ENCODE peak calls at places on chromosomes 7 and 10, in six cellular contexts. H, A, X, F, I and Y are unnamed samples.

GRCh38 chr10:24969732-24970330 is 17.4 kb upstream of the PRTFDC1 start:
- DNase-seq in I (no peak), F (no peak), A (no peak), X (no peak), H (no peak), Y (no peak)

GRCh38 chr10:19767876-19768275 is 48.4 kb upstream of the PLXDC2 start:
- DNase-seq in X (no peak), H (no peak), A (no peak), I (no peak), F (no peak), Y (no peak)

GRCh38 chr7:19448091-19448490 is 260.7 kb downstream of the POLR1F start:
- DNase-seq in X (no peak), I (no peak), F (no peak), A (no peak), H (no peak), Y (no peak)

GRCh38 chr10:126504051-126504760 is 115.9 kb upstream of the ADAM12 start:
- DNase-seq in I (peak; percentile 16), H (peak; percentile 17), F (peak; percentile 79), X (no peak), A (peak; percentile 30), Y (no peak)

GRCh38 chr10:43905502-43906236 is 257.0 kb upstream of the ZNF32 start:
- DNase-seq in X (no peak), F (peak; percentile 87), H (no peak), I (peak; percentile 70), A (no peak), Y (no peak)

GRCh38 chr7:48033922-48034321 is 1.4 kb upstream of the C7orf57 start:
- DNase-seq in X (no peak), A (no peak), H (no peak), I (no peak), F (no peak), Y (no peak)

GRCh38 chr10:2610946-2611345 is 456.4 kb upstream of the PFKP start:
- DNase-seq in I (no peak), A (no peak), X (no peak), F (no peak), H (no peak), Y (no peak)

GRCh38 chr7:136023134-136023869 is 46.1 kb upstream of the MTPN start:
- DNase-seq in X (no peak), I (no peak), F (no peak), H (no peak), A (no peak), Y (no peak)

GRCh38 chr7:29871787-29872398 is 65.6 kb downstream of the WIPF3 start:
- DNase-seq in I (no peak), F (peak; percentile 92), X (no peak), A (no peak), H (no peak), Y (no peak)

GRCh38 chr7:32513205-32513604 is 17.9 kb downstream of the AVL9 start:
- DNase-seq in I (no peak), A (no peak), F (no peak), X (no peak), H (no peak), Y (no peak)

GRCh38 chr10:62047240-62047897 is 145.9 kb downstream of the ARID5B start:
- DNase-seq in A (no peak), X (no peak), H (no peak), I (no peak), F (no peak), Y (no peak)

GRCh38 chr7:103447073-103447960 is 1.3 kb upstream of the SLC26A5 start:
- DNase-seq in F (peak; percentile 60), I (no peak), H (no peak), A (peak; percentile 34), X (no peak), Y (no peak)

GRCh38 chr7:79451580-79451979 is 1.9 kb downstream of the MAGI2 start:
- DNase-seq in X (no peak), F (no peak), H (no peak), I (no peak), A (peak; percentile 62), Y (no peak)

GRCh38 chr7:525740-526139 is 6.1 kb upstream of the PDGFA start:
- DNase-seq in A (no peak), I (no peak), F (no peak), H (no peak), X (no peak), Y (no peak)

GRCh38 chr7:41928781-41929180 is 225.9 kb upstream of the INHBA start:
- DNase-seq in I (no peak), X (no peak), H (no peak), A (no peak), F (no peak), Y (no peak)

GRCh38 chr10:9819756-9820494 is 1197.7 kb upstream of the CELF2 start:
- DNase-seq in A (no peak), H (no peak), F (no peak), X (no peak), I (no peak), Y (no peak)
- H3K9me3 ChIP-seq in A (peaks cover 28% of the 10 kb centered on the region), H (no peaks in the 10 kb centered on the region), F (no peaks in the 10 kb centered on the region), X (peaks cover 9% of the 10 kb centered on the region), I (peaks cover 16% of the 10 kb centered on the region), Y (no peaks in the 10 kb centered on the region)

GRCh38 chr10:47164126-47164799 is 135.7 kb upstream of the GDF10 start:
- DNase-seq in F (peak; percentile 88), X (no peak), H (no peak), A (peak; percentile 81), I (no peak), Y (no peak)
- H3K27ac ChIP-seq in F (no peak overlapping the region), X (no peak overlapping the region), H (no peak overlapping the region), A (no peak overlapping the region), I (no peak overlapping the region), Y (no peak overlapping the region)

DNA sequence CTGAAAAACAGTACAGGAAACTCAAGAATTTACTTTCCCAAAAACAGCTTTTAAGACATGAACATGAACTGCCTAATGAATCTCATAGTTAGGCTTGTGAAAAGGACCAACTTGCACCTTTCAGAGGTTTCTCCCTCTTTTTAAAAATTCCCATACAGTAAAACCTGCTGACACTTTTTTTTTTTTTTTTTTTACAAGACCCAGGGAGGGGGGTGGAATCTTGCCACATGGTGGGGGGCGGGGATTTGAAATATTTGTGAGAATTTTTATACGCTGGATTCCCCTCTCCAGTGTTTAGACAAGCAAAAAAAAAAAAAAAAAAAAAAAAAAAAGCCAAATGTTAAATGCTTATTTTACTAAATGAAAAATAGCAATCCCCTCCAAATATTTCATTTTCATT is 57.4 kb downstream of the HIBADH start:
- DNase-seq in F (no peak), X (no peak), H (no peak), A (no peak), I (no peak), Y (no peak)
- H3K4me3 ChIP-seq in F (no peak overlapping the region), X (no peak overlapping the region), H (no peak overlapping the region), A (no peak overlapping the region), I (no peak overlapping the region), Y (no peak overlapping the region)

GRCh38 chr10:15459218-15459617 is 88.1 kb upstream of the FAM171A1 start:
- DNase-seq in H (no peak), X (no peak), A (no peak), F (no peak), I (no peak), Y (no peak)
- H3K9me3 ChIP-seq in H (no peaks in the 10 kb centered on the region), X (no peaks in the 10 kb centered on the region), A (no peaks in the 10 kb centered on the region), F (no peaks in the 10 kb centered on the region), I (peaks cover 22% of the 10 kb centered on the region), Y (no peaks in the 10 kb centered on the region)

GRCh38 chr7:91013078-91013477 is 251.2 kb upstream of the FZD1 start:
- DNase-seq in A (no peak), I (no peak), F (no peak), X (no peak), H (no peak), Y (no peak)
- H3K27ac ChIP-seq in A (no peak overlapping the region), I (no peak overlapping the region), F (no peak overlapping the region), X (no peak overlapping the region), H (no peak overlapping the region), Y (no peak overlapping the region)

DNA sequence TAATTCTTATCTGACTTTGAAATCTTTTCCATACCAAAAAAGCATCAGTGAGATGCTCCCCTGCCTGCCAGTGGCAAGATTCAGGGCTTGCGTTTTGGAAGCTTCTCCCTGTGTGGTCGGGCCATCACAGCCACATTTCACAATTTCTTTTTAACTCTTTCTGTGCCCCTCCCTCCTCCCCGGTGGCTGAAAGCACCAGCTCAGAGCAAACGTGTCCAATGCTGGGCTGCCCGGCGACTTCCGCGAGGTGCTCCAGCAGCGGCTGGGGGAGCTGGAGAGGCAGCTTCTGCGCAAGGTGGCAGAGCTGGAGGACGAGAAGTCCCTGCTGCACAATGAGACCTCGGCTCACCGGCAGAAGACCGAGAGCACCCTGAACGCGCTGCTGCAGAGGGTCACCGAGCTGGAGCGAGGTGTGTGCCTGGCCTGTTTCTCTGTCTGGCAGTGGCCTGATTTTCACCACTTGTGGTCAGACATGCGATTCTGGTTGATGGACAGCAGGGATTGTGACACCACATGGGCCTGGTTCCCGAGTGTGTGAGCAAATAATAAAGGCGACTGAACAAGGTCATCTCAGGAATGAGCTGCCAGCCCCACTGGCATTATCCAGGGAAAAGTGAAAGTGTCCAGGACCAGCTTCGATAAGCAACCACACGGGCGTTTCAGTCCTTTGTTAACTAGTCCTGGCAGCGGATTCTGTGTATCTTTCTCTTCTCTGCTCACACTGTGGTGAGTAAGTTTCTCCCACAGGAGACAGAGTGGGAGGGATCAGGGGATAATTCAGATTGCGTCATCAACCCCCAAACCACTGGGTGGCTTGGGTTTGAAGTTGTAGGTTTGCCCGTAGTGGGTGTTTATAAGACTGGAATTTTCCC is 2.6 kb downstream of the NPTX2 start:
- DNase-seq in A (peak; percentile 21), I (peak; percentile 34), X (no peak), H (no peak), F (peak; percentile 75), Y (no peak)
- H3K4me3 ChIP-seq in A (no peak overlapping the region), I (peak overlapping the region; percentile 61), X (no peak overlapping the region), H (no peak overlapping the region), F (no peak overlapping the region), Y (no peak overlapping the region)